ENCODE peak calls at places on chromosomes 7 and 10, in four cellular contexts. Y, F, H and T are unnamed samples. For H3K4me1, the result is how much of the 10 kb centered on the place peaks cover.

GRCh38 chr10:3879073-3879472 is 94.1 kb upstream of the KLF6 start:
- DNase-seq in Y (no peak), F (no peak), H (no peak), T (no peak)

GRCh38 chr7:22430457-22430856 is 69.5 kb downstream of the STEAP1B start:
- DNase-seq in Y (no peak), F (peak), H (no peak), T (no peak)

GRCh38 chr10:97196213-97197029 is 10.7 kb upstream of the SLIT1 start:
- DNase-seq in Y (peak), F (peak), H (no peak), T (peak)

GRCh38 chr7:158726277-158726807 is 21.7 kb upstream of the NCAPG2 start:
- DNase-seq in Y (no peak), F (no peak), H (no peak), T (no peak)

GRCh38 chr10:68212721-68213352 is 19.1 kb downstream of the ATOH7 start:
- DNase-seq in Y (no peak), F (peak), H (no peak), T (no peak)

GRCh38 chr10:88657901-88658300 is 6.3 kb upstream of the LIPF start:
- DNase-seq in Y (no peak), F (peak), H (no peak), T (no peak)

GRCh38 chr7:151018421-151019129 is 5.7 kb downstream of the ATG9B start:
- DNase-seq in Y (peak), F (no peak), H (no peak), T (no peak)

GRCh38 chr10:33291053-33291592 is 43.3 kb downstream of the NRP1 start:
- DNase-seq in Y (no peak), F (peak), H (no peak), T (no peak)

GRCh38 chr10:131129544-131129943 is 182.0 kb downstream of the TCERG1L start:
- DNase-seq in Y (no peak), F (no peak), H (no peak), T (no peak)

GRCh38 chr7:145909956-145910611 is 206.5 kb upstream of the CNTNAP2 start:
- DNase-seq in Y (no peak), F (no peak), H (no peak), T (no peak)

GRCh38 chr10:69656719-69657269 is 26.7 kb downstream of the FAM241B start:
- DNase-seq in Y (no peak), F (no peak), H (no peak), T (no peak)

GRCh38 chr10:57015595-57016303 is 654.7 kb upstream of the ZWINT start:
- DNase-seq in Y (no peak), F (no peak), H (no peak), T (no peak)

GRCh38 chr10:62093863-62094291 is 174.8 kb downstream of the RTKN2 start:
- DNase-seq in Y (no peak), F (peak), H (no peak), T (no peak)

GRCh38 chr10:126872768-126873167 is 32.5 kb upstream of the DOCK1 start:
- DNase-seq in Y (no peak), F (no peak), H (no peak), T (no peak)

GRCh38 chr7:130904031-130904757 is 170.2 kb upstream of the KLF14 start:
- DNase-seq in Y (no peak), F (peak), H (no peak), T (no peak)

GRCh38 chr10:76403876-76404275 is 972.5 kb downstream of the LRMDA start:
- DNase-seq in Y (no peak), F (peak), H (peak), T (no peak)

GRCh38 chr10:42850931-42851330 is 68.3 kb downstream of the BMS1 start:
- DNase-seq in Y (no peak), F (peak), H (no peak), T (no peak)

GRCh38 chr10:94358480-94358879 is 4.3 kb downstream of the NOC3L start:
- DNase-seq in Y (no peak), F (peak), H (no peak), T (no peak)

GRCh38 chr7:2715341-2716231 is 27.6 kb downstream of the AMZ1 start:
- DNase-seq in Y (peak), F (no peak), H (no peak), T (no peak)

GRCh38 chr10:71241114-71241898 is 28.9 kb downstream of the UNC5B start:
- DNase-seq in Y (no peak), F (no peak), H (peak), T (peak)

GRCh38 chr7:30136339-30136738 is 1.6 kb downstream of the MTURN start:
- DNase-seq in Y (no peak), F (no peak), H (no peak), T (no peak)

GRCh38 chr7:106021211-106022067 is 58.4 kb downstream of the CDHR3 start:
- DNase-seq in Y (no peak), F (no peak), H (no peak), T (no peak)

GRCh38 chr7:90980545-90980944 is 283.7 kb upstream of the FZD1 start:
- DNase-seq in Y (no peak), F (no peak), H (no peak), T (no peak)

GRCh38 chr10:62043493-62043938 is 142.0 kb downstream of the ARID5B start:
- DNase-seq in Y (no peak), F (no peak), H (no peak), T (no peak)

GRCh38 chr10:114548662-114549061 is 109.4 kb downstream of the ABLIM1 start:
- DNase-seq in Y (no peak), F (peak), H (no peak), T (no peak)

GRCh38 chr10:132124201-132124920 is 58.6 kb downstream of the JAKMIP3 start:
- DNase-seq in Y (no peak), F (no peak), H (peak), T (no peak)

GRCh38 chr7:29046978-29047377 is 88.8 kb upstream of the TRIL start:
- DNase-seq in Y (no peak), F (no peak), H (no peak), T (no peak)

GRCh38 chr10:101889256-101890210 is 45.9 kb upstream of the KCNIP2 start:
- DNase-seq in Y (peak), F (peak), H (peak), T (peak)

GRCh38 chr7:129497156-129497555 is 5.2 kb upstream of the SMKR1 start:
- DNase-seq in Y (no peak), F (no peak), H (no peak), T (no peak)

DNA sequence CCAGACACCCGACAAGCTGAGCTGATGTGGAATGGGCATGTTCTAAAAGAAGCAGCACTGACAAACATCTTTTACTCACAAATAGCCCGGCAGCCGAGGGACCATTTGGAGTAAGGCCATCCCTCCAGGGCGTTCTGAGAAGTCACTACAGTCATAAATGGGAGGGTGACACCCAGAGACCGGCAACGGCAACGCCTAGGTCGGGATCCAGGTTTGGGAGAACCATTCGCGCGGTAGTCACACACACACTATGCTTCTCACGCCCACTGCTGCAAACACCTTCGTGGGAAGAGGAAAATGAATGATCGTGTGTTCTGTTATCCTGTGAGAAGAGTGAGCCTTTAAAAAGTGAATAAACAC is 9.8 kb downstream of the TNS3 start:
- DNase-seq in Y (no peak), F (no peak), H (no peak), T (no peak)
- H3K4me1 ChIP-seq in Y (under half), F (half or more), H (under half), T (under half)

DNA sequence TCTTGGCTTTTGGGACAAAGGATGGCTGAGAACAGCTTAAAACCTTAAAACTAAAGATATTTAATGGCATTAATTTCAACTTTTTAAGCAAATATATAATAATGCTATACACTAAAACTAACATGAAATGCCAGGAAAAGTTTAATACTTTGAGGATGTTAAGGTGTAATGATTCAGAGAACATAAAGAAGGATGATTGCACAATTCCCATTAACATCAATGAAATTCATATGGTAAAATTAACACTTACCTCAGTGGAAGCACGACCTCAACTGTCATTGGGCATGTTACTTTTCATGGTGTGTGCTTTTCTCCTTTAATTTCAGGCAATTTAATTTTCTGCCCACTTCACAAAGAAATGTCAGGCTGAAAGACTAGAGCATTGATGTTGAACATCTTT is 171.7 kb downstream of the KCND2 start:
- DNase-seq in Y (no peak), F (no peak), H (no peak), T (no peak)
- H3K4me1 ChIP-seq in Y (under half), F (under half), H (under half), T (under half)

DNA sequence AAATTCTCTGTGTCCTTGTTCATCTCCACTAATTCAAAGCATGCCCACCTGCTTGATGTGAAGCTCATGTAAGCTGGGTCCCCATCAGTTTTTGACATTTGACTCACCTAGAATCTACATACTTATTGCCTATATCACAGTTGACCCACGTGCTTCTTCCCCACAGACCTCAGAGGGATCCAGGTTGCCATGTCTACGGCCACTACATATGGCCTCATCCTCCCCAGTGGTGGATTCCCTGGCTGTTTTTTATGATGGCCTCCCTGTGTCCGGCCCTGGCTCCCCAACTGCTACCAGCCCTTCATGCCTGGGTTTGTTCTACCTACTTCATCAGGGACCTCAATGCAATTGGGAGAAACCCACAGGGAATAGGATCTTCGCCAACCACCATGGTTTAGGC is 187.4 kb upstream of the GDF10 start:
- DNase-seq in Y (no peak), F (no peak), H (no peak), T (no peak)
- H3K4me1 ChIP-seq in Y (under half), F (under half), H (under half), T (under half)

GRCh38 chr10:29649561-29650551 is 15.1 kb upstream of the SVIL start:
- DNase-seq in Y (no peak), F (no peak), H (no peak), T (no peak)

GRCh38 chr10:29647483-29647882 is 12.7 kb upstream of the SVIL start:
- DNase-seq in Y (no peak), F (no peak), H (no peak), T (no peak)

GRCh38 chr10:29650552-29650944 is 15.8 kb upstream of the SVIL start:
- DNase-seq in Y (no peak), F (no peak), H (no peak), T (no peak)

GRCh38 chr10:29648114-29648982 is 13.6 kb upstream of the SVIL start:
- DNase-seq in Y (no peak), F (no peak), H (no peak), T (no peak)

GRCh38 chr10:29648983-29649268 is 14.2 kb upstream of the SVIL start:
- DNase-seq in Y (no peak), F (no peak), H (no peak), T (no peak)
- H3K4me1 ChIP-seq in Y (under half), F (under half), H (under half), T (under half)

GRCh38 chr10:103787251-103787816 is 68.0 kb downstream of the SH3PXD2A start:
- DNase-seq in Y (no peak), F (no peak), H (no peak), T (no peak)
- H3K4me1 ChIP-seq in Y (under half), F (half or more), H (under half), T (under half)

GRCh38 chr7:24718431-24718831 is 38.8 kb downstream of the GSDME start:
- DNase-seq in Y (no peak), F (no peak), H (no peak), T (no peak)

GRCh38 chr7:24717247-24717622 is 40.0 kb downstream of the GSDME start:
- DNase-seq in Y (no peak), F (no peak), H (no peak), T (no peak)

GRCh38 chr7:24718977-24719491 is 38.2 kb downstream of the GSDME start:
- DNase-seq in Y (no peak), F (no peak), H (no peak), T (no peak)

GRCh38 chr7:24716480-24717246 is 40.6 kb downstream of the GSDME start:
- DNase-seq in Y (no peak), F (no peak), H (no peak), T (no peak)

DNA sequence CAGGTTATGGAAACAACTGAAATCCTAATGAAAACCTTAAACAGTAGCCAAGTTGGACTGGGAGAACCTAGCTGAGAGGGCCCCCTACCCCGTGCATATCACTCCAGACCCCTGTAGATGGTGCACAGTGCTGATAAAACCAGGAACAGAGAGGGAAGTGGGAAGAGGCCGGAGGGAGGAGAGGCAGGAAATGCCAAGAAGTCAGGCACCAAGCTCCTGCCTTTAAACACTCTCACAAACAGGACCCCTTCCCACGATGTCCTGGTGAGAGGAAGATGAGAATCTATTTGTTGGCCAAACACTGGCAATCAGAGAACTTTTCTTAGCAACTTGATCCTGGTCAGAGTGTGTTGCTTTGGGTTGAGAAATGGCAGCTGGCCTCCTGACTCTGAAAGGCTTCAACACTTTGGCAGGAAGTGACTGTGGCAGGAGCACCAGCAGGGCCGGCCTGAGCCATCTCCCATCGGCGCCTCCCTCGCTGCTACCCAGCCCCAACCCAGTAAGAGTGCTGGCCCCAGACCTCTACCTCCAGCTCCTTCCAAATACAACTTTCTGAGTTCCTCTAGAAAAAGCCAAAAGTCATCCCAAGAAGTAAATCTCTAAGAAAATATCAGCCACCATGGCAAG is 39.5 kb downstream of the GSDME start:
- DNase-seq in Y (no peak), F (no peak), H (no peak), T (no peak)
- H3K4me1 ChIP-seq in Y (under half), F (under half), H (under half), T (under half)

GRCh38 chr7:50665403-50666123 is 100.4 kb upstream of the DDC start:
- DNase-seq in Y (no peak), F (no peak), H (no peak), T (no peak)
- H3K4me1 ChIP-seq in Y (under half), F (under half), H (under half), T (half or more)

GRCh38 chr10:34701194-34701593 is 113.9 kb downstream of the PARD3 start:
- DNase-seq in Y (no peak), F (no peak), H (no peak), T (no peak)

GRCh38 chr10:34698248-34698831 is 116.8 kb downstream of the PARD3 start:
- DNase-seq in Y (no peak), F (no peak), H (no peak), T (no peak)

GRCh38 chr10:34698979-34699378 is 116.1 kb downstream of the PARD3 start:
- DNase-seq in Y (no peak), F (peak), H (no peak), T (no peak)

GRCh38 chr10:34697366-34698247 is 117.5 kb downstream of the PARD3 start:
- DNase-seq in Y (no peak), F (no peak), H (no peak), T (no peak)

GRCh38 chr10:34699904-34700303 is 115.2 kb downstream of the PARD3 start:
- DNase-seq in Y (no peak), F (no peak), H (no peak), T (no peak)
- H3K4me1 ChIP-seq in Y (under half), F (half or more), H (under half), T (under half)

DNA sequence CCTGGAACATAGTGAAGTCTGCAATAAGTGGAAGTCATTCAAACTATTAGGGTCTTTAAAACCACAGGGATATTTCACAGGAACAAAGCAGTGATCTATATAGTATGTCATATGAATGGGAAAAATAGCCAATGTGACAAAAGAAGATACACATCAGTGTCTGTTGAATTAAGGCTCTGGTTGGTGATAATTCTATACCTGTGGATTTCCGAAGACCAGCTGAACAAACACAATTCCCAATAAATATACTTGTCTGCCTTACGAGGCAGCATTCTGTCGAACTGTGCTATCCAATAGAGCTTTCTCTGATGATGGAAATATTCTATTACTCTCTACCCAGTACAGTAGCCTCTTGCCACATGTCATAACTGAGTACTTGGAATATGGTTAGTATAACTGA is 55.9 kb upstream of the CAV2 start:
- DNase-seq in Y (no peak), F (no peak), H (no peak), T (no peak)
- H3K4me1 ChIP-seq in Y (under half), F (under half), H (under half), T (half or more)